ENCODE peak calls at places on chromosomes 16 and 17, in nine cellular contexts. One of them, this sample, is unnamed.

GRCh38 chr17:42422958-42423712 is at the start of gene CAVIN1:
- DNase-seq in EH: peak
- DNase-seq in H7: peak
- DNase-seq in A549: peak
- DNase-seq in AG09309: peak
- DNase-seq in dermis blood vessel endothelial cell: peak
- DNase-seq in osteocyte: peak
- DNase-seq in HFF-Myc: peak
- DNase-seq in HEK293T: peak
- DNase-seq in this sample: no peak

GRCh38 chr16:67093098-67093732 is 16.5 kb upstream of the PHAF1 start:
- DNase-seq in EH: no peak
- DNase-seq in H7: no peak
- DNase-seq in A549: no peak
- DNase-seq in AG09309: no peak
- DNase-seq in dermis blood vessel endothelial cell: no peak
- DNase-seq in osteocyte: no peak
- DNase-seq in HFF-Myc: no peak
- DNase-seq in HEK293T: no peak
- DNase-seq in this sample: no peak

GRCh38 chr16:88468289-88469129 is 15.4 kb downstream of the ZFPM1 start:
- DNase-seq in EH: peak
- DNase-seq in H7: peak
- DNase-seq in A549: peak
- DNase-seq in AG09309: no peak
- DNase-seq in dermis blood vessel endothelial cell: peak
- DNase-seq in osteocyte: no peak
- DNase-seq in HFF-Myc: peak
- DNase-seq in HEK293T: peak
- DNase-seq in this sample: no peak

GRCh38 chr17:66272699-66273390 is 29.6 kb upstream of the PRKCA start:
- DNase-seq in EH: peak
- DNase-seq in H7: no peak
- DNase-seq in A549: peak
- DNase-seq in AG09309: peak
- DNase-seq in dermis blood vessel endothelial cell: peak
- DNase-seq in osteocyte: no peak
- DNase-seq in HFF-Myc: peak
- DNase-seq in HEK293T: no peak
- DNase-seq in this sample: no peak

GRCh38 chr17:73196500-73196899 is 3.6 kb downstream of the COG1 start:
- DNase-seq in EH: no peak
- DNase-seq in H7: peak
- DNase-seq in A549: peak
- DNase-seq in AG09309: peak
- DNase-seq in dermis blood vessel endothelial cell: peak
- DNase-seq in osteocyte: no peak
- DNase-seq in HFF-Myc: no peak
- DNase-seq in HEK293T: peak
- DNase-seq in this sample: no peak

GRCh38 chr17:4074831-4075495 is 67.9 kb downstream of the ZZEF1 start:
- DNase-seq in EH: peak
- DNase-seq in H7: peak
- DNase-seq in A549: peak
- DNase-seq in AG09309: no peak
- DNase-seq in dermis blood vessel endothelial cell: peak
- DNase-seq in osteocyte: no peak
- DNase-seq in HFF-Myc: peak
- DNase-seq in HEK293T: peak
- DNase-seq in this sample: peak

GRCh38 chr16:23296994-23297393 is 5.1 kb upstream of the SCNN1B start:
- DNase-seq in EH: no peak
- DNase-seq in H7: peak
- DNase-seq in A549: peak
- DNase-seq in AG09309: no peak
- DNase-seq in dermis blood vessel endothelial cell: peak
- DNase-seq in osteocyte: no peak
- DNase-seq in HFF-Myc: no peak
- DNase-seq in HEK293T: peak
- DNase-seq in this sample: no peak

GRCh38 chr16:47916266-47916665 is 239.5 kb downstream of the ABCC12 start:
- DNase-seq in EH: peak
- DNase-seq in H7: no peak
- DNase-seq in A549: no peak
- DNase-seq in AG09309: no peak
- DNase-seq in dermis blood vessel endothelial cell: no peak
- DNase-seq in osteocyte: no peak
- DNase-seq in HFF-Myc: no peak
- DNase-seq in HEK293T: no peak
- DNase-seq in this sample: no peak

GRCh38 chr16:68083239-68083781 is 1.9 kb upstream of the NFATC3 start:
- DNase-seq in EH: no peak
- DNase-seq in H7: peak
- DNase-seq in A549: no peak
- DNase-seq in AG09309: no peak
- DNase-seq in dermis blood vessel endothelial cell: no peak
- DNase-seq in osteocyte: no peak
- DNase-seq in HFF-Myc: no peak
- DNase-seq in HEK293T: no peak
- DNase-seq in this sample: no peak

GRCh38 chr17:8158267-8159031 is 4.3 kb downstream of the VAMP2 start:
- DNase-seq in EH: peak
- DNase-seq in H7: peak
- DNase-seq in A549: peak
- DNase-seq in AG09309: no peak
- DNase-seq in dermis blood vessel endothelial cell: peak
- DNase-seq in osteocyte: peak
- DNase-seq in HFF-Myc: peak
- DNase-seq in HEK293T: peak
- DNase-seq in this sample: peak

GRCh38 chr16:354971-355441 is 2.5 kb upstream of the AXIN1 start:
- DNase-seq in EH: no peak
- DNase-seq in H7: no peak
- DNase-seq in A549: no peak
- DNase-seq in AG09309: no peak
- DNase-seq in dermis blood vessel endothelial cell: no peak
- DNase-seq in osteocyte: no peak
- DNase-seq in HFF-Myc: no peak
- DNase-seq in HEK293T: no peak
- DNase-seq in this sample: peak

GRCh38 chr17:33981713-33982601 is 273.1 kb upstream of the CCL2 start:
- DNase-seq in EH: no peak
- DNase-seq in H7: no peak
- DNase-seq in A549: no peak
- DNase-seq in AG09309: no peak
- DNase-seq in dermis blood vessel endothelial cell: no peak
- DNase-seq in osteocyte: no peak
- DNase-seq in HFF-Myc: no peak
- DNase-seq in HEK293T: peak
- DNase-seq in this sample: no peak

GRCh38 chr16:67540756-67541155 is 12.1 kb downstream of the RIPOR1 start:
- DNase-seq in EH: no peak
- DNase-seq in H7: no peak
- DNase-seq in A549: no peak
- DNase-seq in AG09309: no peak
- DNase-seq in dermis blood vessel endothelial cell: no peak
- DNase-seq in osteocyte: peak
- DNase-seq in HFF-Myc: no peak
- DNase-seq in HEK293T: no peak
- DNase-seq in this sample: no peak

GRCh38 chr17:61981323-61981722 is 53.5 kb upstream of the INTS2 start:
- DNase-seq in EH: peak
- DNase-seq in H7: no peak
- DNase-seq in A549: no peak
- DNase-seq in AG09309: no peak
- DNase-seq in dermis blood vessel endothelial cell: no peak
- DNase-seq in osteocyte: no peak
- DNase-seq in HFF-Myc: no peak
- DNase-seq in HEK293T: no peak
- DNase-seq in this sample: no peak

GRCh38 chr17:59807892-59808509 is 84.7 kb downstream of the TUBD1 start:
- DNase-seq in EH: peak
- DNase-seq in H7: no peak
- DNase-seq in A549: no peak
- DNase-seq in AG09309: no peak
- DNase-seq in dermis blood vessel endothelial cell: no peak
- DNase-seq in osteocyte: no peak
- DNase-seq in HFF-Myc: no peak
- DNase-seq in HEK293T: no peak
- DNase-seq in this sample: no peak

GRCh38 chr16:81558444-81559175 is 114.0 kb downstream of the CMIP start:
- DNase-seq in EH: no peak
- DNase-seq in H7: no peak
- DNase-seq in A549: peak
- DNase-seq in AG09309: no peak
- DNase-seq in dermis blood vessel endothelial cell: peak
- DNase-seq in osteocyte: no peak
- DNase-seq in HFF-Myc: no peak
- DNase-seq in HEK293T: no peak
- DNase-seq in this sample: no peak

GRCh38 chr16:67447508-67448076 is 16.7 kb downstream of the HSD11B2 start:
- DNase-seq in EH: peak
- DNase-seq in H7: peak
- DNase-seq in A549: peak
- DNase-seq in AG09309: no peak
- DNase-seq in dermis blood vessel endothelial cell: peak
- DNase-seq in osteocyte: no peak
- DNase-seq in HFF-Myc: no peak
- DNase-seq in HEK293T: peak
- DNase-seq in this sample: peak

GRCh38 chr16:86019446-86020047 is 120.6 kb downstream of the IRF8 start:
- DNase-seq in EH: no peak
- DNase-seq in H7: peak
- DNase-seq in A549: no peak
- DNase-seq in AG09309: no peak
- DNase-seq in dermis blood vessel endothelial cell: no peak
- DNase-seq in osteocyte: no peak
- DNase-seq in HFF-Myc: no peak
- DNase-seq in HEK293T: peak
- DNase-seq in this sample: no peak

GRCh38 chr17:8100763-8101162 is 13.2 kb upstream of the ALOX12B start:
- DNase-seq in EH: no peak
- DNase-seq in H7: no peak
- DNase-seq in A549: no peak
- DNase-seq in AG09309: no peak
- DNase-seq in dermis blood vessel endothelial cell: no peak
- DNase-seq in osteocyte: no peak
- DNase-seq in HFF-Myc: no peak
- DNase-seq in HEK293T: no peak
- DNase-seq in this sample: no peak

GRCh38 chr17:69417545-69418483 is 3.3 kb downstream of the MAP2K6 start:
- DNase-seq in EH: no peak
- DNase-seq in H7: no peak
- DNase-seq in A549: no peak
- DNase-seq in AG09309: no peak
- DNase-seq in dermis blood vessel endothelial cell: peak
- DNase-seq in osteocyte: no peak
- DNase-seq in HFF-Myc: no peak
- DNase-seq in HEK293T: peak
- DNase-seq in this sample: no peak

GRCh38 chr16:58515125-58515870 is at the start of gene SETD6:
- DNase-seq in EH: peak
- DNase-seq in H7: peak
- DNase-seq in A549: peak
- DNase-seq in AG09309: peak
- DNase-seq in dermis blood vessel endothelial cell: peak
- DNase-seq in osteocyte: peak
- DNase-seq in HFF-Myc: peak
- DNase-seq in HEK293T: peak
- DNase-seq in this sample: peak

GRCh38 chr16:4160663-4161436 is 44.6 kb upstream of the ADCY9 start:
- DNase-seq in EH: peak
- DNase-seq in H7: no peak
- DNase-seq in A549: no peak
- DNase-seq in AG09309: no peak
- DNase-seq in dermis blood vessel endothelial cell: peak
- DNase-seq in osteocyte: no peak
- DNase-seq in HFF-Myc: no peak
- DNase-seq in HEK293T: no peak
- DNase-seq in this sample: no peak

This sample was measured in naive thymus-derived CD8-positive, alpha-beta T cell.